ENCODE peak calls at places on chromosomes 5 and 9, in nine cellular contexts. E is left lobe of liver; J is heart right ventricle; F is naive thymus-derived CD8-positive, alpha-beta T cell; V is memory B cell; Z is gastroesophageal sphincter; X is activated naive CD8-positive, alpha-beta T cell treated with anti-CD3 and anti-CD28 coated beads, Interleukin-2, amount 10 ng/mL, durations not matched to agents 7 days and 5 days; A is activated T-cell treated with anti-CD3 and anti-CD28 coated beads, Interleukin-2, amount 50 U/mL, for 4 hours; H is Panc1. T is an unnamed sample.

GRCh38 chr5:150583541-150584225 is 56.8 kb upstream of the SYNPO start:
- ATAC-seq in E (no peak), A (no peak), X (no peak), F (no peak), Z (no peak), V (no peak), H (peak), J (no peak), T (no peak)

GRCh38 chr9:104872959-104873850 is 54.8 kb downstream of the ABCA1 start:
- ATAC-seq in H (no peak), A (no peak), X (no peak), V (no peak), E (peak), F (no peak), Z (peak), J (peak), T (peak)

GRCh38 chr5:10602031-10602806 is 38.3 kb downstream of the ANKRD33B start:
- ATAC-seq in F (no peak), V (no peak), E (peak), A (no peak), Z (no peak), H (peak), J (peak), X (no peak), T (no peak)

GRCh38 chr9:14670718-14671117 is 22.5 kb downstream of the ZDHHC21 start:
- ATAC-seq in F (no peak), A (no peak), Z (no peak), E (no peak), X (no peak), V (no peak), H (no peak), J (no peak), T (no peak)

GRCh38 chr9:86134361-86134760 is 35.0 kb upstream of the GOLM1 start:
- ATAC-seq in A (no peak), H (no peak), E (no peak), J (no peak), F (no peak), Z (no peak), X (no peak), V (no peak), T (no peak)

GRCh38 chr5:134380367-134380766 is 9.0 kb downstream of the UBE2B start:
- ATAC-seq in V (no peak), X (no peak), Z (no peak), J (no peak), E (no peak), H (no peak), A (no peak), F (peak), T (no peak)

GRCh38 chr9:96875460-96876142 is 21.3 kb upstream of the ZNF782 start:
- ATAC-seq in E (peak), H (peak), A (peak), Z (no peak), F (peak), X (peak), J (peak), V (peak), T (peak)

GRCh38 chr5:170338272-170338671 is 40.7 kb upstream of the LCP2 start:
- ATAC-seq in F (peak), X (peak), V (no peak), E (no peak), A (peak), H (no peak), J (no peak), Z (no peak), T (no peak)

GRCh38 chr5:126868961-126869451 is 92.1 kb downstream of the LMNB1 start:
- ATAC-seq in V (peak), X (peak), E (peak), A (peak), J (peak), H (no peak), F (peak), Z (no peak), T (peak)

GRCh38 chr9:76215066-76215465 is 179.2 kb downstream of the RFK start:
- ATAC-seq in Z (no peak), V (no peak), A (no peak), F (no peak), E (no peak), J (no peak), X (no peak), H (no peak), T (peak)

GRCh38 chr5:179839328-179840256 is 18.9 kb downstream of the SQSTM1 start:
- ATAC-seq in X (no peak), E (peak), A (no peak), V (no peak), H (peak), F (no peak), Z (no peak), J (peak), T (peak)

GRCh38 chr9:129776938-129777768 is 24.3 kb upstream of the PTGES start:
- ATAC-seq in X (peak), E (peak), V (no peak), A (peak), F (peak), H (peak), J (peak), Z (peak), T (peak)

GRCh38 chr5:159787837-159788236 is 128.4 kb upstream of the ADRA1B start:
- ATAC-seq in V (no peak), A (no peak), H (no peak), X (no peak), J (peak), E (no peak), F (no peak), Z (no peak), T (peak)

GRCh38 chr9:105531530-105531929 is 26.4 kb upstream of the FKTN start:
- ATAC-seq in Z (no peak), A (no peak), V (no peak), F (no peak), H (no peak), J (no peak), E (peak), X (no peak), T (no peak)

GRCh38 chr9:133560311-133560710 is 25.8 kb downstream of the ADAMTSL2 start:
- ATAC-seq in A (no peak), X (no peak), H (peak), J (peak), E (no peak), F (no peak), Z (no peak), V (no peak), T (no peak)

GRCh38 chr5:155508673-155509072 is 495.1 kb downstream of the KIF4B start:
- ATAC-seq in X (no peak), E (peak), H (no peak), V (no peak), F (no peak), J (no peak), Z (no peak), A (no peak), T (no peak)

GRCh38 chr5:139950436-139950835 is 92.7 kb downstream of the NRG2 start:
- ATAC-seq in J (no peak), E (no peak), F (no peak), V (no peak), Z (no peak), A (no peak), X (no peak), H (no peak), T (no peak)

GRCh38 chr5:145976431-145977155 is 40.2 kb downstream of the SH3RF2 start:
- ATAC-seq in H (no peak), X (no peak), E (no peak), F (no peak), A (no peak), J (no peak), V (no peak), Z (no peak), T (peak)

GRCh38 chr5:101370240-101370639 is 467.2 kb upstream of the ST8SIA4 start:
- ATAC-seq in H (no peak), F (no peak), V (no peak), A (no peak), Z (no peak), E (no peak), J (no peak), X (no peak), T (no peak)

GRCh38 chr5:176360894-176361436 is 599 bp downstream of the KIAA1191 start:
- ATAC-seq in X (no peak), H (peak), J (peak), E (peak), Z (no peak), A (peak), V (no peak), F (no peak), T (peak)

GRCh38 chr5:113230711-113231652 is 203.8 kb downstream of the TSSK1B start:
- ATAC-seq in F (no peak), H (no peak), V (no peak), Z (no peak), J (no peak), X (no peak), E (no peak), A (no peak), T (no peak)

GRCh38 chr5:69130241-69130640 is 36.4 kb downstream of the SLC30A5 start:
- ATAC-seq in J (no peak), X (no peak), H (no peak), E (no peak), V (no peak), F (no peak), Z (no peak), A (no peak), T (no peak)

GRCh38 chr9:69215774-69216482 is 41.9 kb downstream of the TJP2 start:
- ATAC-seq in V (no peak), A (no peak), E (peak), X (no peak), Z (no peak), F (no peak), H (no peak), J (peak), T (no peak)

GRCh38 chr5:139633295-139634027 is 14.7 kb upstream of the CXXC5 start:
- ATAC-seq in H (peak), X (peak), J (peak), E (peak), V (peak), A (no peak), F (peak), Z (no peak), T (peak)

GRCh38 chr5:100779669-100780375 is 123.3 kb downstream of the ST8SIA4 start:
- ATAC-seq in X (peak), J (peak), H (no peak), A (no peak), E (peak), V (peak), Z (peak), F (peak), T (no peak)

GRCh38 chr9:127803507-127804352 is 1.0 kb downstream of the FPGS start:
- ATAC-seq in J (peak), X (no peak), Z (no peak), V (no peak), E (peak), A (no peak), H (peak), F (peak), T (peak)

GRCh38 chr9:120915854-120916495 is 10.6 kb downstream of the TRAF1 start:
- ATAC-seq in X (peak), A (peak), F (peak), V (peak), J (no peak), H (no peak), E (no peak), Z (no peak), T (no peak)

GRCh38 chr5:32601623-32602295 is 16.4 kb downstream of the SUB1 start:
- ATAC-seq in X (no peak), Z (no peak), J (no peak), F (no peak), V (no peak), A (no peak), H (no peak), E (peak), T (no peak)

GRCh38 chr9:133188006-133188842 is 20.8 kb downstream of the OBP2B start:
- ATAC-seq in J (peak), X (no peak), V (no peak), H (peak), F (no peak), A (no peak), Z (no peak), E (no peak), T (peak)

GRCh38 chr9:135409286-135410200 is 70.0 kb upstream of the PPP1R26 start:
- ATAC-seq in Z (no peak), E (no peak), F (no peak), A (no peak), X (no peak), V (no peak), H (no peak), J (no peak), T (no peak)

GRCh38 chr5:66517361-66517760 is 78.8 kb upstream of the MAST4 start:
- ATAC-seq in Z (no peak), X (no peak), F (no peak), A (no peak), V (no peak), E (no peak), J (no peak), H (no peak), T (no peak)

GRCh38 chr9:86337469-86338107 is 16.6 kb downstream of the TUT7 start:
- ATAC-seq in E (no peak), F (no peak), J (no peak), X (peak), H (no peak), V (peak), A (no peak), Z (no peak), T (no peak)

GRCh38 chr5:147509041-147509709 is 693 bp downstream of the DPYSL3 start:
- ATAC-seq in Z (peak), V (no peak), A (no peak), X (no peak), E (peak), J (peak), H (peak), F (no peak), T (peak)

GRCh38 chr9:136886610-136887597 is 588 bp downstream of the TRAF2 start:
- ATAC-seq in H (no peak), E (peak), A (peak), F (peak), X (peak), J (peak), Z (peak), V (peak), T (peak)

GRCh38 chr9:136828474-136829140 is 13.7 kb upstream of the AJM1 start:
- ATAC-seq in H (no peak), E (no peak), F (no peak), Z (no peak), A (no peak), V (no peak), J (no peak), X (no peak), T (no peak)

GRCh38 chr9:75451505-75451904 is 363.2 kb downstream of the OSTF1 start:
- ATAC-seq in F (no peak), V (no peak), Z (no peak), H (no peak), E (no peak), A (no peak), X (no peak), J (peak), T (no peak)

GRCh38 chr9:73327149-73327548 is 175.5 kb downstream of the ANXA1 start:
- ATAC-seq in E (no peak), A (no peak), F (no peak), Z (no peak), J (no peak), H (no peak), X (no peak), V (no peak), T (no peak)

T was measured in SK-N-SH treated with all-trans-retinoic acid at 6 μM for 48 hours.